ENCODE peak calls at places on chromosomes 11 and 22, in seven cellular contexts. P is progenitor cell of endocrine pancreas, J is nephron progenitor cell, X is BJ, A is endodermal cell, G is uterus, Y is tibial artery. L is an unnamed sample.

GRCh38 chr11:35771722-35772121 is 109.1 kb downstream of the TRIM44 start:
- DNase-seq in X (no peak), J (no peak), Y (no peak), P (no peak), A (peak; percentile 57), G (no peak), L (no peak)

GRCh38 chr11:65497141-65498041 is 1.5 kb upstream of the MALAT1 start:
- DNase-seq in P (peak; percentile 98), G (peak; percentile 99), Y (peak; percentile 99), A (peak; percentile 99), X (peak; percentile 89), J (peak; percentile 98), L (peak; percentile 99)

GRCh38 chr11:120929664-120930154 is 94.2 kb upstream of the TBCEL start:
- DNase-seq in X (no peak), Y (no peak), A (peak; percentile 96), G (no peak), P (peak; percentile 23), J (peak; percentile 74), L (no peak)

GRCh38 chr11:131685206-131685605 is 314.8 kb downstream of the NTM start:
- DNase-seq in G (no peak), X (no peak), P (no peak), Y (no peak), A (peak; percentile 41), J (no peak), L (no peak)

GRCh38 chr11:94151903-94152677 is 23.4 kb downstream of the PANX1 start:
- DNase-seq in Y (peak; percentile 68), X (peak; percentile 52), J (no peak), G (no peak), A (peak; percentile 74), P (no peak), L (no peak)

GRCh38 chr22:50633771-50634170 is 5.8 kb upstream of the ARSA start:
- DNase-seq in A (no peak), X (no peak), Y (no peak), G (no peak), P (no peak), J (no peak), L (no peak)

GRCh38 chr11:116928102-116928777 is 90.8 kb upstream of the APOA1 start:
- DNase-seq in X (no peak), G (no peak), A (no peak), Y (no peak), J (no peak), P (no peak), L (no peak)

GRCh38 chr22:38614331-38615122 is 41.7 kb downstream of the FAM227A start:
- DNase-seq in A (no peak), Y (no peak), J (no peak), P (no peak), G (no peak), X (no peak), L (no peak)

DNA sequence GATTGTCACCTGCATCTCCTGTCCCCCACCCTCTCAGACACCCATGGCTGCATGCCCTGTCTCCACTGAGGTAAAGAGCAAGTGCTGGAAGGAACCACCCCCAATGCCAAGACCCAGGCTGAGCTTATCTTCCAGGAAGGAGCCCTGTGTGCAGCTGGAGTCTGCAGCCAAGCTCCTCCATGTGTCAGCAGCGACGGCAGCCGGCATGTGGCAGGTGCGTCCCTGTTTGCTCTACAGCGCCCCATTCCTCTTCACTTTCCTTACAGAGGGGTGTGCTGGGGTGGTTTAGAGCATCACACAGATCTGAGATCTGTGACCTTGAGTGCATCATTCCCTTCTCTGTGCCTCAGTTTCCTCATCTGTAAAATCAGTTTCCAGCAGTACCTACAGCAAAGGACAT is 7.7 kb upstream of the MN1 start:
- DNase-seq in Y (no peak), A (peak; percentile 80), J (no peak), P (no peak), X (no peak), G (no peak), L (no peak)
- TF ChIP-seq CTCF in Y (no peak), A (peak; percentile 43), J (no peak), P (no peak), X (no peak), G (no peak), L (no peak)

DNA sequence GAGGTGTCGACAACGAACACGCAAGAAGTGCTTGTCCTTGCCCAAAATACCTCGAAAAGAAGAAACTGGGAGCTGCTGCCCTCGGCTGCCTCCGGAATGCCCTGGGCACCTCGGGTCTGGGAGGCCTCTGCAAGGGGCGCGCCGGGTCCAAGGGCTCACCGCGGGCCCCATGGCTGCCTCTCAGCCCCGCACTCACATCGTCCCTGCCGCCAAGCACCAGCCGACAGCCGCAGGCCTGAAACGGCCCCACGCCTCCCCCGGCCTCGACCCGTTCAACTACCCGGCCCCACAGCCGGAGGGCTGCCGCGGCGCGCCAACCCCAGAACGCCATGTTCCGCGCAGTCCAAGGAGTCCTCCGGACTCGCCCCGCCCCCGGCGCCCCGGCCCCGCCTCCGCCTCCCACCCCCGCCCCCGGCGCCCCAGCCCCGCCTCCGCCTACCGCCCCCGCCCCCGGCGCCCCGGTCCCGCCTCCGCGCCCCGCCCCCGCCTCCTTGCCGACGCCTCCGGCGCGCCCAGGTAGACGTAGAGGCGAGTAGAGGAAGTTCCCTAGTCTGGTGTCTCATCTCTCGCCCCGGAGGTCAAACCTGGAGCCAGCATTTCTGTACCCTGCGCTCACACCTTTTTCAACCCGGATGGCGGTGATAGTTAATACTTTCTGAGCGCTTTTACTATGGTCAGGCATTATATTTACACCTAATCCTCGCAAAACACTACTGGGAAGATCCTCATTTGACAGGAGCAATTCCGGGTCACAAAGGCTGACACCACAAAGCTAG is at the start of gene SIRT3:
- DNase-seq in A (peak; percentile 95), J (peak; percentile 83), X (no peak), P (peak; percentile 67), G (peak; percentile 79), Y (peak; percentile 90), L (peak; percentile 67)
- TF ChIP-seq CTCF in A (peak; percentile 50), J (no peak), X (peak; percentile 21), P (peak; percentile 39), G (peak; percentile 60), Y (peak; percentile 48), L (no peak)

DNA sequence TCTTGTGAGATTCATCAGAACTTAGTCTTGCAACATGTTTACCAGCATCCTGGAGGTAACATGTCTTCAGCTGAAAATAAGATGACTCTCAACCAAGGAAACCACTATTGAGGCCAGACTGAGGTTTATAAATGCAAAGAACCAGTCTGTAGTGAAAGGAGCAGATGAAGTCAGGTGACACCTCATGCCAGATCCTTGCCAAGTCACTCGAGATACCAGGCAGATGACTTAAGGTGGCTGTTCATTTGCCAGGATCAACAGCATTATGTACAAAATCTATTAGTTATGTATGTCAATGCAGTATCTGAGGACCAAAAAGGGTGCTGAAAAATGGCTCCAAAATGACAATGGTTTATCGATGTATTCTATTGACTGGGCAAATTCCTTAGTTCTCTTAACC is 100.0 kb upstream of the SOX6 start:
- DNase-seq in A (no peak), P (no peak), X (no peak), J (no peak), Y (no peak), G (no peak), L (no peak)
- TF ChIP-seq CTCF in A (no peak), P (no peak), X (no peak), J (no peak), Y (no peak), G (no peak), L (no peak)

DNA sequence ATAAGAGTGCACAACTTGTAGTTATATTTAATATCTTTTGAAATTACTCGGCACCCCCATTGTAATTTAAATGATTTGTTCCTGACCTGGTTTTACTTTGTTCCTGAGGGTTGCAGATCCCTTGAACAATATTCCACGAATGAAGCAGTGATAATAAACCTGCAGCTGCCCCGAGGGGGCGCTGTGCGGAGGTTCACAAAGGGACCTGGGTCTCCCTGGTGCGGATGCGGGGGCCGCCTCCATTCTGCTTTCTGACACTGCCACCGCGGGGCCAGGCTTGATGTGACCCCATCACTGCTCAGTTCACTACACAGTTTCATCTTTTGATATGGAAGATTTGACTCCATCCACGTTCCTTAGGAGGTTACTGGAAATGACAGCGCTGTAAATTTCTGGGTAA is 62.9 kb upstream of the PRODH start:
- DNase-seq in X (no peak), A (peak; percentile 90), J (peak; percentile 52), P (no peak), G (no peak), Y (no peak), L (no peak)
- TF ChIP-seq CTCF in X (peak; percentile 20), A (peak; percentile 96), J (peak; percentile 41), P (peak; percentile 51), G (no peak), Y (no peak), L (peak; percentile 45)

GRCh38 chr22:22369962-22370265 is 125.3 kb downstream of the VPREB1 start:
- DNase-seq in X (no peak), A (no peak), G (no peak), P (no peak), Y (no peak), J (no peak), L (no peak)

GRCh38 chr22:22374163-22374562 is 129.6 kb downstream of the VPREB1 start:
- DNase-seq in Y (no peak), G (no peak), P (no peak), A (no peak), J (no peak), X (no peak), L (no peak)

GRCh38 chr22:22372063-22372462 is 127.5 kb downstream of the VPREB1 start:
- DNase-seq in G (no peak), P (no peak), X (no peak), J (no peak), A (no peak), Y (no peak), L (no peak)

GRCh38 chr22:22368516-22368915 is 123.9 kb downstream of the VPREB1 start:
- DNase-seq in G (no peak), Y (no peak), J (no peak), X (no peak), P (no peak), A (no peak), L (no peak)

DNA sequence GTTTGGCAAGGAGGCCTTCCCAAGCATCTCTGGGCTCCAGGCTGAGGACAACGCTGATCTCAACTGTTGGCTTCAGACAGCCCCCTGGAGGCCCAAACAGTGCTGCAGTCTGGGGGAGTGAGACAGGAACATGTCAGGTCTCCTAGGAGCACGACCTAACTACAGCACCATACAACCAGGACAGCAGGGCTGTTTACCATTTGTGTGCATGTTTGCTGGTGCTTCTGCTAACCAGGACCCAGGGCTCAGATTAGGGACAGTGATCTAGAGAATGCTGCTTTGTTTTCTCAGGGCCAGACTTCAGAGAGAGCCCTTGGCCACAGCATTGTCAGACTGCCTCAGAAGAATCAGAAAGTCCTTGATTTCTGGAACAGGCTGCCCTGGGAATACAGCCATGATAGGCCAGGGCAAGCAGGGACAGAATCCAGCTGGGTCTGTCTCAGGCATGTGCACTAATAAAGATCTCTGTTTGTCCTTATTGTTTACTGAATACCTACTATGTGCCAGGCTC is 126.5 kb downstream of the VPREB1 start:
- DNase-seq in P (no peak), Y (no peak), X (no peak), J (no peak), A (peak; percentile 63), G (no peak), L (no peak)
- TF ChIP-seq CTCF in P (no peak), Y (no peak), X (peak; percentile 4), J (no peak), A (peak; percentile 47), G (no peak), L (no peak)

L was measured in mesothelial cell of epicardium.